ENCODE peak calls at places on chromosomes 13 and 19, in six cellular contexts. S, H, N, A, O and U are unnamed samples.
A peak's percentile ranks its signal among the peaks of the same experiment; 100 is the strongest.

GRCh38 chr13:36766295-36766694 is 52.7 kb upstream of the RFXAP start:
- DNase-seq in N (peak; percentile 54), A (no peak), O (no peak), H (peak; percentile 90), S (no peak), U (no peak)

GRCh38 chr13:31894931-31895330 is 136.6 kb upstream of the FRY start:
- DNase-seq in H (no peak), A (no peak), N (no peak), O (no peak), S (no peak), U (no peak)

GRCh38 chr19:11453468-11454341 is 18.3 kb downstream of the PRKCSH start:
- DNase-seq in S (no peak), N (no peak), A (peak; percentile 63), O (no peak), H (no peak), U (no peak)

GRCh38 chr19:5913739-5914357 is at the start of gene CAPS:
- DNase-seq in N (peak; percentile 69), H (peak; percentile 64), S (peak; percentile 77), O (no peak), A (no peak), U (no peak)

GRCh38 chr19:5692785-5693194 is 2.7 kb downstream of the RPL36 start:
- DNase-seq in O (no peak), A (no peak), H (no peak), N (no peak), S (no peak), U (no peak)

GRCh38 chr19:33374406-33374703 is 846 bp downstream of the CEBPG start:
- DNase-seq in N (peak; percentile 53), S (no peak), O (no peak), H (peak; percentile 20), A (peak; percentile 41), U (no peak)

GRCh38 chr19:4720037-4720700 is 3.5 kb downstream of the DPP9 start:
- DNase-seq in H (no peak), A (no peak), N (no peak), S (no peak), O (no peak), U (no peak)

GRCh38 chr13:58855283-58855682 is 1223.7 kb downstream of the PCDH17 start:
- DNase-seq in A (no peak), O (no peak), N (no peak), H (peak; percentile 80), S (no peak), U (no peak)

GRCh38 chr19:56905616-56906015 is 65.1 kb upstream of the PEG3 start:
- DNase-seq in N (no peak), A (no peak), H (no peak), O (no peak), S (no peak), U (no peak)

GRCh38 chr13:101691326-101691725 is 238.9 kb downstream of the ITGBL1 start:
- DNase-seq in H (no peak), A (no peak), S (no peak), O (no peak), N (no peak), U (no peak)

GRCh38 chr13:78595819-78596700 is 7.3 kb downstream of the POU4F1 start:
- DNase-seq in N (no peak), A (peak; percentile 81), S (no peak), O (no peak), H (no peak), U (no peak)

GRCh38 chr13:107811233-107811632 is 404.1 kb downstream of the LIG4 start:
- DNase-seq in O (no peak), S (no peak), N (no peak), H (no peak), A (no peak), U (no peak)

GRCh38 chr19:48510421-48511268 is 990 bp downstream of the LMTK3 start:
- DNase-seq in O (no peak), H (peak; percentile 33), N (peak; percentile 51), S (peak; percentile 81), A (peak; percentile 87), U (no peak)

GRCh38 chr13:113468461-113469147 is 15.3 kb upstream of the ADPRHL1 start:
- DNase-seq in O (no peak), S (no peak), A (peak; percentile 68), H (no peak), N (no peak), U (no peak)

GRCh38 chr13:74301200-74302063 is 167.2 kb upstream of the KLF12 start:
- DNase-seq in N (peak; percentile 16), A (peak; percentile 23), O (no peak), S (no peak), H (peak; percentile 33), U (no peak)

DNA sequence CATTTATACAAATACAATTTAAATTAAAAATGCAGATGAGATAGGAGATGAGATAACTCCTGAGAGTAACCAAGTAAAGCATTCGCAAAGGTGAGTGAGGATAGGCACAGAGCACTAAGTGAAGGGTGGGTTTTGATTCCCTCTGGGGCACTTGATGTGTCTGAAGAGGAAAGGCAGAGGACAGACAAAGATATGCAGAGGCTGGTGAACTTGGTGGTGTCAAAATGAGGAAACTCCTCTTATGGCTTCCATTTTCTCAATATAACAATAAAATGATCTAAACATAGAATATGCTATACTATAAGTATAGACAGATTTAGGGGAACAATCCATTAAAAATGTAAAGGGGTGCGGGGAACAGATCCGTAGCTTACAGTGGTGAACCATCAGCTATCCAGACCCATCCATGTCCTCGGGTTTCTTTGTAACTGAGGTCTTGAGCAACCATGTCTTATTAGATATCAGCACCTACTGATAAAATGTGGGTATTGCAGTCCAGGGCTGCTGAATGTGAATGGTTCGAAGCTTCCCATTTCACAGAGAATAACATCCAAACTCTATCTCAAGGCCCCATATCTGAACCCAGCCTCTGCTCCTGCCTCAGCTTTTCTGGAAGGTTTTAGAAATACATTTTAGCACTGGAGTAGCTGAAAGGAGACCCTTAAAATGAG is 73.9 kb upstream of the SLC10A2 start:
- DNase-seq in A (peak; percentile 46), S (no peak), N (no peak), O (no peak), H (no peak), U (no peak)
- TF ChIP-seq CTCF in A (peak; percentile 61), S (peak; percentile 6), N (peak; percentile 3), O (no peak), H (peak; percentile 22), U (no peak)

GRCh38 chr19:2783781-2784145 is 690 bp upstream of the SGTA start:
- DNase-seq in A (no peak), N (no peak), O (no peak), S (no peak), H (no peak), U (no peak)
- H3K4me3 ChIP-seq in A (no peak overlapping the region), N (peak overlapping the region; percentile 58), O (peak overlapping the region; percentile 88), S (peak overlapping the region; percentile 33), H (no peak overlapping the region), U (peak overlapping the region; percentile 50)

GRCh38 chr19:18946335-18946734 is 5.3 kb upstream of the HOMER3 start:
- DNase-seq in H (no peak), O (no peak), N (no peak), S (no peak), A (no peak), U (no peak)
- TF ChIP-seq CTCF in H (no peak), O (no peak), N (no peak), S (no peak), A (no peak), U (no peak)

GRCh38 chr13:110329798-110330461 is 22.8 kb downstream of the COL4A2 start:
- DNase-seq in O (no peak), H (peak; percentile 92), S (peak; percentile 70), A (peak; percentile 39), N (no peak), U (no peak)
- H3K4me3 ChIP-seq in O (peak overlapping the region; percentile 67), H (no peak overlapping the region), S (peak overlapping the region; percentile 34), A (no peak overlapping the region), N (no peak overlapping the region), U (no peak overlapping the region)

GRCh38 chr19:926595-927043 is 784 bp downstream of the ARID3A start:
- DNase-seq in H (no peak), O (no peak), A (peak; percentile 65), S (peak; percentile 72), N (peak; percentile 38), U (no peak)

GRCh38 chr19:925912-926594 is at the start of gene ARID3A:
- DNase-seq in A (peak; percentile 73), N (no peak), H (peak; percentile 79), O (no peak), S (no peak), U (no peak)

GRCh38 chr19:927044-927706 is 1.3 kb downstream of the ARID3A start:
- DNase-seq in H (no peak), N (peak; percentile 34), O (no peak), A (peak; percentile 78), S (peak; percentile 81), U (no peak)

GRCh38 chr19:923551-924211 is 2.2 kb upstream of the ARID3A start:
- DNase-seq in S (no peak), H (no peak), O (no peak), A (no peak), N (no peak), U (no peak)

DNA sequence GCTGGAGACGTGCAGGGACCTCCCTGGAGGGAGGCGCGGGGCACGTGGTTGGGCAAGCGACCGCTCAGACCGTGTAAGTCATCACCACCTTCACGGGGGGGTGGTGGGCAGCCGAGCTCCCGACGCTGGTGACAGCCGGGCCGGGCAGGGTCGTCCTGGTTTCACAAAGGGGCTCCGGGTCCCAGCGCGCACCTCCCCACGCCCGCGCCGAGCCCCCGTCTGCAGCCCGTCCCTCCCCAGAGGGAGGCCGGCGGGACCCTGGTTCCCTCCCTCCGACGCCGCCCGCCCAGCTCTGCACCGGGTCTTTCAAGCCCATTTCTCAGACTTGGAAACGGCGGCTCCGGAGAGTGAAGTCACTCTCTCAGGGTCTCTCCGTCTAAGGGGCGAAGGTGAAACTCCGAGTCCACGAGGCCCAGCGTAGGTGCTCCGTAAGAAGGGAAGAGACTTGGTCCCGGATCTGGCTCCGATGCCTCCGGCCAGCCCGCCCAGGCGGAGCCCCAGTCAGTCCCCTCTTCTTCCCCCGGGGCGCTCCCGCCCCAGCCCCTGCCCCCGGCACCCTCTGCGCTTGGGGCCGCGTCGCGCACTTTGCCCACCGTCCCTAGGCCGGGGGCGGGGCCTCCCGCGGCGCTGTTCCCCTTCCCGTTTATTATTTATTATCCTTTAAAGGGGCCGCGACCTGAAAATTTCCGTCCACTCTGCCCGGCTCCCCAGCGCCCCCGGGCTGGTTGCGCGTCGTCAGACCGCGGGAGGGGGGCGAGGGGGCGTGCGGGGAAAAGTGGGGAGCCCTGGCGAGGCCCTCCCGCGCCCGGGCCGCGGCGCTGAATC is 536 bp upstream of the ARID3A start:
- DNase-seq in H (peak; percentile 80), A (peak; percentile 90), O (no peak), N (peak; percentile 77), S (peak; percentile 88), U (no peak)
- TF ChIP-seq CTCF in H (no peak), A (peak; percentile 15), O (no peak), N (no peak), S (no peak), U (no peak)

GRCh38 chr13:111115841-111116500 is 861 bp downstream of the ARHGEF7 start:
- DNase-seq in S (peak; percentile 80), N (peak; percentile 87), O (no peak), A (peak; percentile 75), H (peak; percentile 47), U (peak; percentile 19)
- H3K4me3 ChIP-seq in S (peak overlapping the region; percentile 86), N (peak overlapping the region; percentile 59), O (peak overlapping the region; percentile 76), A (peak overlapping the region; percentile 76), H (peak overlapping the region; percentile 47), U (peak overlapping the region; percentile 55)

GRCh38 chr13:61029064-61029463 is 386.6 kb downstream of the PCDH20 start:
- DNase-seq in A (no peak), H (no peak), O (no peak), N (no peak), S (no peak), U (no peak)
- TF ChIP-seq CTCF in A (peak; percentile 28), H (no peak), O (no peak), N (no peak), S (no peak), U (no peak)